ENCODE peak calls at places on chromosomes 1 and 21, in eight cellular contexts. One of them, this sample, is unnamed.

GRCh38 chr1:28914228-28915035 is at the start of gene EPB41:
- DNase-seq in tibial nerve: peak
- DNase-seq in astrocyte: peak
- DNase-seq in colonic mucosa: peak
- DNase-seq in Calu3: peak
- DNase-seq in upper lobe of left lung: peak
- DNase-seq in brain microvascular endothelial cell: peak
- DNase-seq in astrocyte of the cerebellum: peak
- DNase-seq in this sample: peak

GRCh38 chr1:182217967-182218366 is 156.5 kb upstream of the ZNF648 start:
- DNase-seq in tibial nerve: no peak
- DNase-seq in astrocyte: no peak
- DNase-seq in colonic mucosa: no peak
- DNase-seq in Calu3: peak
- DNase-seq in upper lobe of left lung: no peak
- DNase-seq in brain microvascular endothelial cell: no peak
- DNase-seq in astrocyte of the cerebellum: no peak
- DNase-seq in this sample: no peak

GRCh38 chr1:217498209-217498608 is 132.7 kb downstream of the GPATCH2 start:
- DNase-seq in tibial nerve: no peak
- DNase-seq in astrocyte: no peak
- DNase-seq in colonic mucosa: no peak
- DNase-seq in Calu3: no peak
- DNase-seq in upper lobe of left lung: no peak
- DNase-seq in brain microvascular endothelial cell: no peak
- DNase-seq in astrocyte of the cerebellum: no peak
- DNase-seq in this sample: no peak

GRCh38 chr21:44082648-44083436 is 24.4 kb upstream of the PWP2 start:
- DNase-seq in tibial nerve: no peak
- DNase-seq in astrocyte: no peak
- DNase-seq in colonic mucosa: no peak
- DNase-seq in Calu3: peak
- DNase-seq in upper lobe of left lung: no peak
- DNase-seq in brain microvascular endothelial cell: no peak
- DNase-seq in astrocyte of the cerebellum: no peak
- DNase-seq in this sample: no peak

GRCh38 chr1:116667577-116668105 is at the start of gene IGSF3:
- DNase-seq in tibial nerve: peak
- DNase-seq in astrocyte: no peak
- DNase-seq in colonic mucosa: peak
- DNase-seq in Calu3: peak
- DNase-seq in upper lobe of left lung: peak
- DNase-seq in brain microvascular endothelial cell: no peak
- DNase-seq in astrocyte of the cerebellum: no peak
- DNase-seq in this sample: no peak

GRCh38 chr1:54812801-54813478 is 11.8 kb upstream of the TTC22 start:
- DNase-seq in tibial nerve: no peak
- DNase-seq in astrocyte: no peak
- DNase-seq in colonic mucosa: no peak
- DNase-seq in Calu3: no peak
- DNase-seq in upper lobe of left lung: no peak
- DNase-seq in brain microvascular endothelial cell: no peak
- DNase-seq in astrocyte of the cerebellum: no peak
- DNase-seq in this sample: no peak

GRCh38 chr1:201254625-201255469 is 28.5 kb upstream of the PKP1 start:
- DNase-seq in tibial nerve: peak
- DNase-seq in astrocyte: no peak
- DNase-seq in colonic mucosa: peak
- DNase-seq in Calu3: peak
- DNase-seq in upper lobe of left lung: peak
- DNase-seq in brain microvascular endothelial cell: no peak
- DNase-seq in astrocyte of the cerebellum: no peak
- DNase-seq in this sample: peak

GRCh38 chr21:24045775-24046215 is 1561.5 kb downstream of the MRPL39 start:
- DNase-seq in tibial nerve: peak
- DNase-seq in astrocyte: peak
- DNase-seq in colonic mucosa: peak
- DNase-seq in Calu3: peak
- DNase-seq in upper lobe of left lung: peak
- DNase-seq in brain microvascular endothelial cell: peak
- DNase-seq in astrocyte of the cerebellum: peak
- DNase-seq in this sample: no peak

GRCh38 chr1:217137210-217137871 is 414.1 kb upstream of the ESRRG start:
- DNase-seq in tibial nerve: no peak
- DNase-seq in astrocyte: no peak
- DNase-seq in colonic mucosa: no peak
- DNase-seq in Calu3: no peak
- DNase-seq in upper lobe of left lung: no peak
- DNase-seq in brain microvascular endothelial cell: no peak
- DNase-seq in astrocyte of the cerebellum: no peak
- DNase-seq in this sample: no peak

GRCh38 chr1:64133036-64133435 is 70.4 kb upstream of the UBE2U start:
- DNase-seq in tibial nerve: no peak
- DNase-seq in astrocyte: peak
- DNase-seq in colonic mucosa: no peak
- DNase-seq in Calu3: no peak
- DNase-seq in upper lobe of left lung: no peak
- DNase-seq in brain microvascular endothelial cell: peak
- DNase-seq in astrocyte of the cerebellum: peak
- DNase-seq in this sample: no peak

GRCh38 chr1:229148041-229148671 is 122.8 kb upstream of the RAB4A start:
- DNase-seq in tibial nerve: no peak
- DNase-seq in astrocyte: peak
- DNase-seq in colonic mucosa: no peak
- DNase-seq in Calu3: peak
- DNase-seq in upper lobe of left lung: no peak
- DNase-seq in brain microvascular endothelial cell: no peak
- DNase-seq in astrocyte of the cerebellum: no peak
- DNase-seq in this sample: no peak

GRCh38 chr1:162661336-162661735 is 29.1 kb downstream of the DDR2 start:
- DNase-seq in tibial nerve: no peak
- DNase-seq in astrocyte: no peak
- DNase-seq in colonic mucosa: no peak
- DNase-seq in Calu3: no peak
- DNase-seq in upper lobe of left lung: no peak
- DNase-seq in brain microvascular endothelial cell: no peak
- DNase-seq in astrocyte of the cerebellum: no peak
- DNase-seq in this sample: no peak

GRCh38 chr1:40382110-40382464 is 8.6 kb downstream of the SMAP2 start:
- DNase-seq in tibial nerve: no peak
- DNase-seq in astrocyte: no peak
- DNase-seq in colonic mucosa: no peak
- DNase-seq in Calu3: no peak
- DNase-seq in upper lobe of left lung: no peak
- DNase-seq in brain microvascular endothelial cell: no peak
- DNase-seq in astrocyte of the cerebellum: no peak
- DNase-seq in this sample: no peak

GRCh38 chr1:52504720-52505119 is 48.2 kb downstream of the TUT4 start:
- DNase-seq in tibial nerve: no peak
- DNase-seq in astrocyte: no peak
- DNase-seq in colonic mucosa: no peak
- DNase-seq in Calu3: no peak
- DNase-seq in upper lobe of left lung: no peak
- DNase-seq in brain microvascular endothelial cell: no peak
- DNase-seq in astrocyte of the cerebellum: no peak
- DNase-seq in this sample: no peak

GRCh38 chr1:55542901-55543504 is 327.8 kb upstream of the USP24 start:
- DNase-seq in tibial nerve: no peak
- DNase-seq in astrocyte: peak
- DNase-seq in colonic mucosa: no peak
- DNase-seq in Calu3: no peak
- DNase-seq in upper lobe of left lung: no peak
- DNase-seq in brain microvascular endothelial cell: peak
- DNase-seq in astrocyte of the cerebellum: peak
- DNase-seq in this sample: no peak

GRCh38 chr1:79708646-79709237 is 702.2 kb upstream of the ADGRL4 start:
- DNase-seq in tibial nerve: no peak
- DNase-seq in astrocyte: no peak
- DNase-seq in colonic mucosa: no peak
- DNase-seq in Calu3: no peak
- DNase-seq in upper lobe of left lung: no peak
- DNase-seq in brain microvascular endothelial cell: no peak
- DNase-seq in astrocyte of the cerebellum: no peak
- DNase-seq in this sample: no peak

GRCh38 chr1:79704067-79704466 is 697.5 kb upstream of the ADGRL4 start:
- DNase-seq in tibial nerve: no peak
- DNase-seq in astrocyte: no peak
- DNase-seq in colonic mucosa: no peak
- DNase-seq in Calu3: no peak
- DNase-seq in upper lobe of left lung: no peak
- DNase-seq in brain microvascular endothelial cell: no peak
- DNase-seq in astrocyte of the cerebellum: no peak
- DNase-seq in this sample: no peak

GRCh38 chr1:79711001-79711431 is 704.5 kb upstream of the ADGRL4 start:
- DNase-seq in tibial nerve: no peak
- DNase-seq in astrocyte: peak
- DNase-seq in colonic mucosa: no peak
- DNase-seq in Calu3: no peak
- DNase-seq in upper lobe of left lung: no peak
- DNase-seq in brain microvascular endothelial cell: peak
- DNase-seq in astrocyte of the cerebellum: no peak
- DNase-seq in this sample: no peak

GRCh38 chr1:79705218-79705617 is 698.7 kb upstream of the ADGRL4 start:
- DNase-seq in tibial nerve: no peak
- DNase-seq in astrocyte: no peak
- DNase-seq in colonic mucosa: no peak
- DNase-seq in Calu3: no peak
- DNase-seq in upper lobe of left lung: no peak
- DNase-seq in brain microvascular endothelial cell: no peak
- DNase-seq in astrocyte of the cerebellum: no peak
- DNase-seq in this sample: no peak
- TF ChIP-seq CTCF in tibial nerve: no peak
- TF ChIP-seq CTCF in astrocyte: no peak
- TF ChIP-seq CTCF in colonic mucosa: no peak
- TF ChIP-seq CTCF in Calu3: no peak
- TF ChIP-seq CTCF in upper lobe of left lung: no peak
- TF ChIP-seq CTCF in brain microvascular endothelial cell: no peak
- TF ChIP-seq CTCF in astrocyte of the cerebellum: no peak
- TF ChIP-seq CTCF in this sample: no peak

GRCh38 chr21:45392206-45392971 is 12.6 kb upstream of the COL18A1 start:
- DNase-seq in tibial nerve: no peak
- DNase-seq in astrocyte: no peak
- DNase-seq in colonic mucosa: no peak
- DNase-seq in Calu3: no peak
- DNase-seq in upper lobe of left lung: no peak
- DNase-seq in brain microvascular endothelial cell: no peak
- DNase-seq in astrocyte of the cerebellum: no peak
- DNase-seq in this sample: no peak

GRCh38 chr21:45397381-45397780 is 7.6 kb upstream of the COL18A1 start:
- DNase-seq in tibial nerve: no peak
- DNase-seq in astrocyte: no peak
- DNase-seq in colonic mucosa: no peak
- DNase-seq in Calu3: no peak
- DNase-seq in upper lobe of left lung: no peak
- DNase-seq in brain microvascular endothelial cell: no peak
- DNase-seq in astrocyte of the cerebellum: no peak
- DNase-seq in this sample: no peak

GRCh38 chr21:45393833-45394638 is 10.9 kb upstream of the COL18A1 start:
- DNase-seq in tibial nerve: no peak
- DNase-seq in astrocyte: no peak
- DNase-seq in colonic mucosa: no peak
- DNase-seq in Calu3: no peak
- DNase-seq in upper lobe of left lung: no peak
- DNase-seq in brain microvascular endothelial cell: no peak
- DNase-seq in astrocyte of the cerebellum: no peak
- DNase-seq in this sample: no peak

GRCh38 chr21:45393021-45393420 is 11.9 kb upstream of the COL18A1 start:
- DNase-seq in tibial nerve: no peak
- DNase-seq in astrocyte: no peak
- DNase-seq in colonic mucosa: no peak
- DNase-seq in Calu3: no peak
- DNase-seq in upper lobe of left lung: no peak
- DNase-seq in brain microvascular endothelial cell: no peak
- DNase-seq in astrocyte of the cerebellum: no peak
- DNase-seq in this sample: no peak

GRCh38 chr21:45396620-45396995 is 8.4 kb upstream of the COL18A1 start:
- DNase-seq in tibial nerve: no peak
- DNase-seq in astrocyte: no peak
- DNase-seq in colonic mucosa: no peak
- DNase-seq in Calu3: no peak
- DNase-seq in upper lobe of left lung: no peak
- DNase-seq in brain microvascular endothelial cell: no peak
- DNase-seq in astrocyte of the cerebellum: no peak
- DNase-seq in this sample: no peak
- TF ChIP-seq CTCF in tibial nerve: no peak
- TF ChIP-seq CTCF in astrocyte: no peak
- TF ChIP-seq CTCF in colonic mucosa: no peak
- TF ChIP-seq CTCF in Calu3: no peak
- TF ChIP-seq CTCF in upper lobe of left lung: no peak
- TF ChIP-seq CTCF in brain microvascular endothelial cell: no peak
- TF ChIP-seq CTCF in astrocyte of the cerebellum: no peak
- TF ChIP-seq CTCF in this sample: no peak

GRCh38 chr1:196660912-196661311 is 9.1 kb downstream of the CFH start:
- DNase-seq in tibial nerve: peak
- DNase-seq in astrocyte: no peak
- DNase-seq in colonic mucosa: no peak
- DNase-seq in Calu3: no peak
- DNase-seq in upper lobe of left lung: no peak
- DNase-seq in brain microvascular endothelial cell: no peak
- DNase-seq in astrocyte of the cerebellum: no peak
- DNase-seq in this sample: no peak
- TF ChIP-seq CTCF in tibial nerve: peak
- TF ChIP-seq CTCF in astrocyte: peak
- TF ChIP-seq CTCF in colonic mucosa: peak
- TF ChIP-seq CTCF in Calu3: peak
- TF ChIP-seq CTCF in upper lobe of left lung: no peak
- TF ChIP-seq CTCF in brain microvascular endothelial cell: peak
- TF ChIP-seq CTCF in astrocyte of the cerebellum: no peak
- TF ChIP-seq CTCF in this sample: peak

GRCh38 chr1:1596493-1597274 is 3.3 kb downstream of the FNDC10 start:
- DNase-seq in tibial nerve: no peak
- DNase-seq in astrocyte: no peak
- DNase-seq in colonic mucosa: no peak
- DNase-seq in Calu3: no peak
- DNase-seq in upper lobe of left lung: no peak
- DNase-seq in brain microvascular endothelial cell: no peak
- DNase-seq in astrocyte of the cerebellum: no peak
- DNase-seq in this sample: no peak

GRCh38 chr1:1599030-1599916 is 662 bp downstream of the FNDC10 start:
- DNase-seq in tibial nerve: no peak
- DNase-seq in astrocyte: no peak
- DNase-seq in colonic mucosa: no peak
- DNase-seq in Calu3: no peak
- DNase-seq in upper lobe of left lung: no peak
- DNase-seq in brain microvascular endothelial cell: no peak
- DNase-seq in astrocyte of the cerebellum: no peak
- DNase-seq in this sample: peak

GRCh38 chr1:1597275-1597930 is 2.5 kb downstream of the FNDC10 start:
- DNase-seq in tibial nerve: no peak
- DNase-seq in astrocyte: no peak
- DNase-seq in colonic mucosa: no peak
- DNase-seq in Calu3: peak
- DNase-seq in upper lobe of left lung: no peak
- DNase-seq in brain microvascular endothelial cell: no peak
- DNase-seq in astrocyte of the cerebellum: no peak
- DNase-seq in this sample: no peak

GRCh38 chr1:1598720-1599029 is 1.3 kb downstream of the FNDC10 start:
- DNase-seq in tibial nerve: no peak
- DNase-seq in astrocyte: no peak
- DNase-seq in colonic mucosa: no peak
- DNase-seq in Calu3: no peak
- DNase-seq in upper lobe of left lung: no peak
- DNase-seq in brain microvascular endothelial cell: no peak
- DNase-seq in astrocyte of the cerebellum: no peak
- DNase-seq in this sample: no peak

GRCh38 chr1:1598051-1598719 is 1.8 kb downstream of the FNDC10 start:
- DNase-seq in tibial nerve: no peak
- DNase-seq in astrocyte: no peak
- DNase-seq in colonic mucosa: no peak
- DNase-seq in Calu3: no peak
- DNase-seq in upper lobe of left lung: no peak
- DNase-seq in brain microvascular endothelial cell: no peak
- DNase-seq in astrocyte of the cerebellum: no peak
- DNase-seq in this sample: no peak
- TF ChIP-seq CTCF in tibial nerve: no peak
- TF ChIP-seq CTCF in astrocyte: no peak
- TF ChIP-seq CTCF in colonic mucosa: no peak
- TF ChIP-seq CTCF in Calu3: peak
- TF ChIP-seq CTCF in upper lobe of left lung: no peak
- TF ChIP-seq CTCF in brain microvascular endothelial cell: no peak
- TF ChIP-seq CTCF in astrocyte of the cerebellum: no peak
- TF ChIP-seq CTCF in this sample: no peak

This sample was measured in CD4-positive, alpha-beta T cell.